ENCODE peak calls at places on chromosomes 6 and 20, in seven cellular contexts. One of them, this sample, is unnamed.

GRCh38 chr6:25202505-25202904 is 76.7 kb upstream of the CARMIL1 start:
- DNase-seq in fibroblast of pulmonary artery: peak; percentile 81
- DNase-seq in foreskin fibroblast: peak; percentile 44
- DNase-seq in ACHN: no peak
- DNase-seq in DMS79: no peak
- DNase-seq in gastrocnemius medialis: no peak
- DNase-seq in foreskin melanocyte: no peak
- DNase-seq in this sample: no peak

GRCh38 chr6:143166247-143166695 is 105.6 kb downstream of the AIG1 start:
- DNase-seq in fibroblast of pulmonary artery: no peak
- DNase-seq in foreskin fibroblast: no peak
- DNase-seq in ACHN: no peak
- DNase-seq in DMS79: no peak
- DNase-seq in gastrocnemius medialis: no peak
- DNase-seq in foreskin melanocyte: no peak
- DNase-seq in this sample: no peak

GRCh38 chr6:159061805-159062563 is 17.2 kb upstream of the TAGAP start:
- DNase-seq in fibroblast of pulmonary artery: no peak
- DNase-seq in foreskin fibroblast: no peak
- DNase-seq in ACHN: no peak
- DNase-seq in DMS79: no peak
- DNase-seq in gastrocnemius medialis: no peak
- DNase-seq in foreskin melanocyte: peak; percentile 36
- DNase-seq in this sample: no peak

GRCh38 chr6:111057074-111057752 is 30.1 kb upstream of the SLC16A10 start:
- DNase-seq in fibroblast of pulmonary artery: peak; percentile 63
- DNase-seq in foreskin fibroblast: peak; percentile 26
- DNase-seq in ACHN: peak; percentile 56
- DNase-seq in DMS79: no peak
- DNase-seq in gastrocnemius medialis: no peak
- DNase-seq in foreskin melanocyte: peak; percentile 49
- DNase-seq in this sample: peak; percentile 8

GRCh38 chr6:31794866-31795615 is 511 bp downstream of the VARS1 start:
- DNase-seq in fibroblast of pulmonary artery: no peak
- DNase-seq in foreskin fibroblast: no peak
- DNase-seq in ACHN: peak; percentile 41
- DNase-seq in DMS79: no peak
- DNase-seq in gastrocnemius medialis: no peak
- DNase-seq in foreskin melanocyte: peak; percentile 53
- DNase-seq in this sample: no peak

GRCh38 chr20:32164984-32165735 is 42.4 kb downstream of the PLAGL2 start:
- DNase-seq in fibroblast of pulmonary artery: peak; percentile 94
- DNase-seq in foreskin fibroblast: no peak
- DNase-seq in ACHN: no peak
- DNase-seq in DMS79: no peak
- DNase-seq in gastrocnemius medialis: no peak
- DNase-seq in foreskin melanocyte: no peak
- DNase-seq in this sample: no peak

GRCh38 chr20:8722277-8722928 is 346.5 kb upstream of the PLCB4 start:
- DNase-seq in fibroblast of pulmonary artery: peak; percentile 87
- DNase-seq in foreskin fibroblast: peak; percentile 41
- DNase-seq in ACHN: peak; percentile 70
- DNase-seq in DMS79: no peak
- DNase-seq in gastrocnemius medialis: no peak
- DNase-seq in foreskin melanocyte: peak; percentile 44
- DNase-seq in this sample: no peak

GRCh38 chr6:98827295-98828159 is 6.8 kb upstream of the POU3F2 start:
- DNase-seq in fibroblast of pulmonary artery: no peak
- DNase-seq in foreskin fibroblast: no peak
- DNase-seq in ACHN: no peak
- DNase-seq in DMS79: no peak
- DNase-seq in gastrocnemius medialis: no peak
- DNase-seq in foreskin melanocyte: no peak
- DNase-seq in this sample: no peak